ENCODE peak calls at places on chromosomes 5 and 9, in six cellular contexts. J, D, Q, S, I and O are unnamed samples.

GRCh38 chr9:126068534-126069230 is 257.9 kb upstream of the MVB12B start:
- DNase-seq in J (no peak), D (no peak), Q (no peak), S (no peak), I (no peak), O (no peak)

GRCh38 chr5:77312411-77312810 is 101.9 kb downstream of the PDE8B start:
- DNase-seq in J (no peak), D (no peak), Q (no peak), S (no peak), I (no peak), O (no peak)

GRCh38 chr5:58362135-58362534 is 97.8 kb downstream of the PLK2 start:
- DNase-seq in J (no peak), D (no peak), Q (no peak), S (no peak), I (no peak), O (no peak)

GRCh38 chr5:67549947-67550346 is 353.3 kb upstream of the CD180 start:
- DNase-seq in J (no peak), D (no peak), Q (no peak), S (no peak), I (no peak), O (no peak)

GRCh38 chr9:106862115-106862945 is 636 bp upstream of the ZNF462 start:
- DNase-seq in J (no peak), D (no peak), Q (peak; percentile 73), S (peak; percentile 61), I (no peak), O (no peak)

GRCh38 chr9:113380869-113381378 is 4.1 kb upstream of the HDHD3 start:
- DNase-seq in J (no peak), D (no peak), Q (no peak), S (no peak), I (peak; percentile 77), O (no peak)

GRCh38 chr5:151686673-151687378 is at the start of gene SPARC:
- DNase-seq in J (no peak), D (no peak), Q (peak; percentile 72), S (peak; percentile 77), I (no peak), O (no peak)

GRCh38 chr9:111038336-111039202 is at the start of gene LPAR1:
- DNase-seq in J (no peak), D (no peak), Q (peak; percentile 84), S (peak; percentile 72), I (no peak), O (no peak)

GRCh38 chr9:128383791-128384190 is 12.6 kb downstream of the URM1 start:
- DNase-seq in J (no peak), D (no peak), Q (no peak), S (no peak), I (no peak), O (peak; percentile 9)

GRCh38 chr5:100517301-100517974 is 17.7 kb upstream of the FAM174A start:
- DNase-seq in J (no peak), D (no peak), Q (no peak), S (no peak), I (no peak), O (no peak)

GRCh38 chr5:14145356-14146334 is 2.5 kb downstream of the TRIO start:
- DNase-seq in J (no peak), D (no peak), Q (no peak), S (no peak), I (no peak), O (no peak)

GRCh38 chr5:161602739-161603138 is 56.2 kb upstream of the GABRB2 start:
- DNase-seq in J (no peak), D (no peak), Q (no peak), S (no peak), I (no peak), O (no peak)

GRCh38 chr5:7376889-7377288 is 19.0 kb upstream of the ADCY2 start:
- DNase-seq in J (no peak), D (no peak), Q (no peak), S (no peak), I (no peak), O (no peak)

GRCh38 chr9:107847977-107848376 is 358.4 kb upstream of the KLF4 start:
- DNase-seq in J (no peak), D (no peak), Q (no peak), S (no peak), I (no peak), O (no peak)

GRCh38 chr5:153613143-153613542 is 122.7 kb downstream of the GRIA1 start:
- DNase-seq in J (no peak), D (no peak), Q (peak; percentile 9), S (no peak), I (no peak), O (no peak)

GRCh38 chr5:126963822-126964375 is 66.5 kb downstream of the MARCHF3 start:
- DNase-seq in J (no peak), D (no peak), Q (no peak), S (no peak), I (no peak), O (no peak)

DNA sequence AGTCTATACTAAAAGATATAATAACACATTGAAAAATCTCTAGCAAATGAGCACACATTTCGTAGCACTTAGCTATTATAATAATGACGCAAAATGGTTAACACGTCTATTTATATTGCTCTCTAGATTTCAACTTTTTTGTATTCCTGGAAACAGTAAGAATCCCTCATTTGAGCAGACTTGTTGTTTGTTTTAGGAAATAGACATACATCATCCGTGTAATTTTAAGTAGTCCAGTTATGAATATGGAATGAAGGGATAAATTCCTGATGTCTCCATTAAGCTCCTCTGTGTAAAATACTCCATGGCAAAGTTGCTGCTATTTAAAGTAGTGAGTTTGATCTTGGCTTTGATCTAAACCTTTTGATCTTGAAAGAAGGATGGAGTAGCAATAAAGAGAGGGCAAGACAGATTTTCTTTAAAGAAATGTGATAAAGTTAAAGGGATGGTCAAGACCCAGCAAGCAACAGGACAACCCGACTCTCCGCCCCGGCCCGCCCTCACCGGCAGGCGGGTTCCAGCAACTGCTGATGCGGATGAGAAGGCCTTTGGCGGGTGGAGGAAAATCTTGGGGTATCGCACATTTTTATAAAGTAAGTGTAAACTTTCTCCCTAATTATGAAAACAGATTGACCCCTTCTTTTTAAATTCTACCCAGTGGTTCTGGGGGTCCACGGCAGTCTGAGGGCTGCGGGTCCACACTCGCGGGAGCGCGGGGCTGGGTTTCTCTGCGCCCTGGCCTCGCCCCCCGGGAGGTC is 277.4 kb downstream of the AOPEP start:
- DNase-seq in J (peak; percentile 49), D (peak; percentile 36), Q (peak; percentile 80), S (no peak), I (no peak), O (peak; percentile 23)
- H3K27ac ChIP-seq in J (peak overlapping the region; percentile 49), D (peak overlapping the region; percentile 99), Q (peak overlapping the region; percentile 97), S (no peak overlapping the region), I (peak overlapping the region; percentile 69), O (peak overlapping the region; percentile 42)

GRCh38 chr9:133348763-133349573 is 950 bp downstream of the RPL7A start:
- DNase-seq in J (no peak), D (no peak), Q (no peak), S (no peak), I (no peak), O (no peak)

GRCh38 chr9:133345596-133345995 is 2.3 kb downstream of the MED22 start:
- DNase-seq in J (no peak), D (no peak), Q (no peak), S (no peak), I (no peak), O (no peak)

GRCh38 chr9:133347985-133348762 is at the start of the genes MED22 and RPL7A:
- DNase-seq in J (peak; percentile 81), D (peak; percentile 94), Q (peak; percentile 92), S (peak; percentile 93), I (peak; percentile 91), O (peak; percentile 92)

GRCh38 chr9:133346021-133346713 is 1.8 kb downstream of the MED22 start:
- DNase-seq in J (no peak), D (no peak), Q (peak; percentile 33), S (no peak), I (no peak), O (no peak)

DNA sequence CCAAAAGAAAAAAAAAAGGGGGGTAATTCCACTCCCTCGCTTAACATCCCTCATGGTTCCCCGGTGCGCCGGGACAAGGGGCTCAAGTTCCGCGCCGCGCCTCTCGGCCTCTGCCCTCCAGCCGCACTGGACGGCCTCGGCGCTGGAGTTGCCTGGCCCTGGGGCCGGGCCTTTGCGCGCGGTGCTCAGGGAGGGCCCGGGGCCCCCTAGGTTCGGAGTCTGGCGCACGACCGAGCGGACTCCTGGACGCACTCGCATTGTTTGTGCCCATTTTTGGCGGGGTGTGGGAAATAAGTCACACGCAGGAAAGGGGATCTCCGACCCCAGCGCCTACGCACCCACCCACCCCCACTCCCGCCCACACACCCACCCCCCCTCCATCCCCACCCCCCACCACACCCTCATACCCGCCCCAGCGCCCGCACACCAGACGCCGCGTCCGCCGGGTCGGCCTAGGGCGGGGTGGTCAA is 381 bp downstream of the MED22 start:
- DNase-seq in J (no peak), D (no peak), Q (peak; percentile 90), S (peak; percentile 65), I (peak; percentile 28), O (no peak)
- TF ChIP-seq GABPA in J (no peak), D (no peak), Q (no peak), S (no peak), I (no peak), O (no peak)

GRCh38 chr5:142192799-142193428 is 84.3 kb downstream of the NDFIP1 start:
- DNase-seq in J (no peak), D (no peak), Q (no peak), S (no peak), I (no peak), O (no peak)

GRCh38 chr5:142191776-142192175 is 83.2 kb downstream of the NDFIP1 start:
- DNase-seq in J (no peak), D (no peak), Q (no peak), S (no peak), I (no peak), O (no peak)

GRCh38 chr5:142189813-142190212 is 81.2 kb downstream of the NDFIP1 start:
- DNase-seq in J (no peak), D (no peak), Q (no peak), S (no peak), I (no peak), O (no peak)

GRCh38 chr5:142197098-142197497 is 88.5 kb downstream of the NDFIP1 start:
- DNase-seq in J (no peak), D (no peak), Q (no peak), S (no peak), I (no peak), O (no peak)

DNA sequence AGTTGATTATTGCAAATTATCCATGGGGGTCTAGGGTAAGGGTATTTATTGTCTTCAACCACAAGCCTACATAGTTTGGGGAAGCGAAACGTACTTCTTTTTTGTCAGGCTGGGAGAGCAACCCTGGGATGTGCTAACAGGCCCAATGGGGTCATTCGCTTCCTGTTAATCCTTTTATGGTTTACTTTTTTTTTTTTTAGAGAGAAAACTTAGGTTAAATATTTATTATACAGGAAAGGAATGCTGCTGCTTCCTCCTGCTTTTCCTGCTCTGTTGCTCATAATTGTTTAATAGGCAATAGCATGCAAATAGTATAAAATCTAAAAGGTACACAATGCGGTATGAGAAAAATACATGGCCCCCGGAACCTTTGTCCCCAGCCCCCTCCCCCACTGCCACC is 83.7 kb downstream of the NDFIP1 start:
- DNase-seq in J (no peak), D (no peak), Q (no peak), S (no peak), I (no peak), O (no peak)
- H3K27ac ChIP-seq in J (no peak overlapping the region), D (no peak overlapping the region), Q (no peak overlapping the region), S (no peak overlapping the region), I (no peak overlapping the region), O (no peak overlapping the region)

DNA sequence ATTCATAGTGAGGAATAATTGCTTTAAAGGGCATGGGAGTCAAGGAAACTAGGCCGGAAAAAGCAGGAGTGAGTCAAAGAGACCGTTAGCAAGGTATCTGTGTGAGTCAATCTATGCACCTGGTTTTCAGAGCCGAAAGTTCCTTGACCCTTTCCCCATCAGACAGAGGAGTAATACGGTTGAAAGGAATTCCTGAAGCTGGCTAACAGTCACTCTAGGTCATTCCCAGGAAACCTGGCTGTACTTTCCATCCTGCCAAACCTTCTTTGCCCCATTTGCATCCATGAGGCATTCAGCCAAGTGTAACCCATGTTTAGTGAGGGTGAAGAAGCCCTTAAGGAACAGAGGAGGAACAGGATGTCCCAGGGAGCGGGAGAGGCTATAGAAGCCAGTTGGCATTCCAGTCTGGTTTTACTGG is 16.2 kb downstream of the RBM18 start:
- DNase-seq in J (no peak), D (no peak), Q (no peak), S (no peak), I (no peak), O (no peak)
- TF ChIP-seq GABPA in J (no peak), D (no peak), Q (no peak), S (no peak), I (no peak), O (no peak)